ENCODE peak calls at places on chromosomes 5 and 9, in four cellular contexts. T is CD8-positive, alpha-beta memory T cell; M is stimulated activated CD4-positive, alpha-beta T cell treated with anti-CD3 and anti-CD28 coated beads, Interleukin-15, amount 100 ng/mL, for 1 hour; N is CD8-positive, alpha-beta T cell. B is an unnamed sample.

GRCh38 chr5:173056783-173057061 is 570 bp downstream of the CREBRF start:
- DNase-seq in T (no peak), M (no peak), N (no peak), B (peak)

GRCh38 chr5:82719368-82719767 is 357.8 kb downstream of the TMEM167A start:
- DNase-seq in T (no peak), M (no peak), N (no peak), B (no peak)

GRCh38 chr5:142894749-142895148 is 124.6 kb downstream of the ARHGAP26 start:
- DNase-seq in T (no peak), M (no peak), N (no peak), B (no peak)

GRCh38 chr9:83964973-83965349 is 15.1 kb downstream of the HNRNPK start:
- DNase-seq in T (no peak), M (no peak), N (no peak), B (no peak)

GRCh38 chr9:130043654-130044623 is 950 bp upstream of the FNBP1 start:
- DNase-seq in T (no peak), M (no peak), N (no peak), B (no peak)

GRCh38 chr5:158903006-158903405 is 196.7 kb downstream of the EBF1 start:
- DNase-seq in T (no peak), M (no peak), N (no peak), B (no peak)

GRCh38 chr5:156036640-156037039 is 290.3 kb upstream of the SGCD start:
- DNase-seq in T (no peak), M (no peak), N (no peak), B (no peak)

GRCh38 chr5:157370967-157371366 is 89.0 kb upstream of the NIPAL4 start:
- DNase-seq in T (no peak), M (no peak), N (no peak), B (no peak)

GRCh38 chr9:131885144-131885609 is 145.3 kb upstream of the RAPGEF1 start:
- DNase-seq in T (no peak), M (no peak), N (no peak), B (no peak)

GRCh38 chr9:5801739-5802113 is 31.2 kb downstream of the ERMP1 start:
- DNase-seq in T (no peak), M (no peak), N (no peak), B (no peak)

GRCh38 chr5:76867827-76868693 is 18.2 kb downstream of the S100Z start:
- DNase-seq in T (peak), M (peak), N (peak), B (peak)

GRCh38 chr9:87516222-87516930 is 18.7 kb downstream of the DAPK1 start:
- DNase-seq in T (no peak), M (no peak), N (no peak), B (no peak)

GRCh38 chr5:14706615-14707021 is 42.1 kb downstream of the OTULIN start:
- DNase-seq in T (no peak), M (no peak), N (peak), B (no peak)

GRCh38 chr5:133230823-133231578 is 179.2 kb downstream of the HSPA4 start:
- DNase-seq in T (no peak), M (no peak), N (no peak), B (no peak)

GRCh38 chr9:98187926-98188325 is 4.5 kb downstream of the CORO2A start:
- DNase-seq in T (no peak), M (no peak), N (no peak), B (no peak)